ENCODE peak calls at places on chromosome 1, in five cellular contexts. E, K, H, O and B are unnamed samples.

GRCh38 chr1:3852711-3853498 is 4.1 kb downstream of the CEP104 start:
- DNase-seq in E (no peak), K (no peak), H (no peak), O (no peak), B (no peak)

GRCh38 chr1:170369000-170369399 is 163.0 kb upstream of the GORAB start:
- DNase-seq in E (no peak), K (no peak), H (no peak), O (no peak), B (no peak)

GRCh38 chr1:179217943-179218507 is 11.5 kb downstream of the ABL2 start:
- DNase-seq in E (no peak), K (no peak), H (no peak), O (no peak), B (no peak)

GRCh38 chr1:9826616-9827015 is 2.9 kb upstream of the CLSTN1 start:
- DNase-seq in E (no peak), K (no peak), H (no peak), O (no peak), B (no peak)

GRCh38 chr1:23797478-23798448 is 2.8 kb downstream of the GALE start:
- DNase-seq in E (no peak), K (no peak), H (no peak), O (no peak), B (no peak)

GRCh38 chr1:21586926-21587601 is 77.8 kb downstream of the ALPL start:
- DNase-seq in E (no peak), K (no peak), H (peak), O (no peak), B (no peak)

GRCh38 chr1:214702561-214702960 is 99.6 kb downstream of the CENPF start:
- DNase-seq in E (no peak), K (no peak), H (no peak), O (no peak), B (no peak)

GRCh38 chr1:180270767-180271639 is 40.9 kb downstream of the LHX4 start:
- DNase-seq in E (no peak), K (peak), H (peak), O (no peak), B (no peak)

GRCh38 chr1:239814306-239814881 is 277.3 kb upstream of the FMN2 start:
- DNase-seq in E (no peak), K (no peak), H (peak), O (no peak), B (peak)

GRCh38 chr1:239810071-239810481 is 281.6 kb upstream of the FMN2 start:
- DNase-seq in E (no peak), K (no peak), H (no peak), O (no peak), B (peak)

GRCh38 chr1:239812580-239812979 is 279.1 kb upstream of the FMN2 start:
- DNase-seq in E (no peak), K (no peak), H (no peak), O (no peak), B (no peak)

GRCh38 chr1:239815074-239815473 is 276.6 kb upstream of the FMN2 start:
- DNase-seq in E (no peak), K (no peak), H (no peak), O (no peak), B (no peak)

DNA sequence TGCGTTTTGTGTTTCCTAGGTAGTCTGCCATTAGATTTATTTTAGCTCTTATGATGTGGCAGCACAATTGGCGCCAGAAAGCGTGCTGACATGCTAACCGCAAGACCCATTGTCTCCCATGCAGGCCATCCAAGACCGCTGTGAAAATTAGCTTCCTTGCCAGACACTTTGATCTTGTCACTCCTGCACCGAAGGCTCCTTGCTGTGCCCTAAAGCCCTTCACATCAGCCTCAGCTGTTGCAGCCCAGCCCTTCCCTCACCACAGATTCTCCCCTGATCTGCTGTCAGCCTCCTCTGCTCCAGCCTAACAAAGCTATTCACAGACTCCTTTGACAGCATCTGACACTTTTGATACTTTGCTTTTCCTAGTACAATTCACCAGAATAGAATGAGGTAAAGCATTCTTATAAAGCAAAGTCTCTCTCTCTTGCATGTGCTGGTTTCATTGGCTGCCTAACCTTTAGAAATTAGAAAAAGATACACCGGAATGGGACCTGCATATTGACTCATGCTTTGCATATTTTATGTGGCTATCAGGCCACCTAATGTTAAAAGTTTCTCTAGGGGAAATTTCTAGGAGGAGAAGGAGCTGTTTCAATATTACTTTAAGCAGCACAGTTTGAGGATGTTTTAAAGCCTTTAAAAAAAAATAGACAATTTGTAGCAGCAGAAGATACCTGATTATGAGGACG is 280.3 kb upstream of the FMN2 start:
- DNase-seq in E (no peak), K (no peak), H (no peak), O (no peak), B (peak)
- TF ChIP-seq SUZ12 in E (no peak), K (no peak), H (no peak), O (no peak), B (no peak)

DNA sequence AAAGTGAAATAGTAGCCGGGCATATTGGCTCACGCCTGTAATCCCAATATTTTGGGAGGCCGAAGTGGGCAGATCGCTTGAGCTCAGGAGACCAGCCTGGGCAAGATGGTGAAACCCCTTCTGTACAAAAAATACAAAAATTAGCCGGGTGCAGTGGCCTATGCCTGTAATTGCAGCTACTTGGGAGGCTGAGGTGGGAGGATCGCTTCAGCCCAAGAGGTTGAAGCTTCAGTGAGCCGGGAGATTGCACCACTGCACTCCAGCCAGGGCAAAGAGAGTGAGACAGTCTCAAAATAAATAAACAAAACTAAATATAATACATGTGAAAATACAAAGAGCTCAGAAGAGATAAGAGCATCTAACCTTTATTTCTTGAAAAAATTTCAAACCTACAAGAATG is 2.3 kb upstream of the MSTO1 start:
- DNase-seq in E (no peak), K (no peak), H (no peak), O (no peak), B (no peak)
- TF ChIP-seq SUZ12 in E (no peak), K (no peak), H (no peak), O (no peak), B (no peak)

GRCh38 chr1:200304146-200304545 is 105.7 kb downstream of the ZNF281 start:
- DNase-seq in E (no peak), K (no peak), H (no peak), O (no peak), B (no peak)

GRCh38 chr1:200307755-200308066 is 102.1 kb downstream of the ZNF281 start:
- DNase-seq in E (no peak), K (no peak), H (no peak), O (no peak), B (no peak)

GRCh38 chr1:200310824-200311223 is 99.0 kb downstream of the ZNF281 start:
- DNase-seq in E (no peak), K (no peak), H (no peak), O (no peak), B (no peak)

GRCh38 chr1:200305806-200306205 is 104.0 kb downstream of the ZNF281 start:
- DNase-seq in E (peak), K (no peak), H (no peak), O (no peak), B (no peak)

DNA sequence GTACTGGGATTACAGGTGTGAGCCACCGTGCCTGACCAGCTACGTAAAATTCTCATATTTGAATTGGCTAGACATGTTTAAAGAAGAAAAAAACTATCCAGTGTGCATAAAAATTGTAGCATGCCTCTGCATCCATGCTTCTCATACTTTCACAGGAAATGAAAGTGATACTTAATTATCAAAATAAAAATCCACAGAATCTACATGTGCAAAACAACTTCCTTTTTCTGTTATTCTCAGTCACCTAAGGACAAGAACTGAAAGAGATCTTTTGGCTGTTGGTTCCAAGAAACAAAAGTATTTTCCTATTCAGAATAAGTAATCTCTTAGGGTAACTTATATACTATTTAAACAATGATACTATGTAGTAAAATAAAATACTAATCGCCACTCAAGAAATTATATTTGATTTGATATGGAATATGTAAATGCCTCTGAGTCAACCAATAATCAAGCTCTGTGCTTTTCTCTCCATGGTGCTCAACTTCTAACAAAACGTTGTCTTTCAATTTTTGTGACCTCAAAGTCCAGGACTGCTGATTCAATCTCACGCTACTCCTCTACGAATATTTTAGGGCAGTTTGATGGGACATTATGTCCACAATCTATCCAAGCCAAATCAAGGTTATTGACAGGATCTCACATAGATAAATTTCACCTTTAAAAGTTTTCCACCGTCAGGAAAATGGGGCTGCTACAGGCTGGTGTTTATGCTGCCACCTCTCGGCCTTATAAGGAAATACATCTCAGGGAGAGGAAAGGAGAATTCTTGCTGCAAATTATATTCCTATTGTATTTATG is 102.7 kb downstream of the ZNF281 start:
- DNase-seq in E (peak), K (no peak), H (peak), O (peak), B (no peak)
- TF ChIP-seq SUZ12 in E (no peak), K (no peak), H (no peak), O (no peak), B (no peak)

DNA sequence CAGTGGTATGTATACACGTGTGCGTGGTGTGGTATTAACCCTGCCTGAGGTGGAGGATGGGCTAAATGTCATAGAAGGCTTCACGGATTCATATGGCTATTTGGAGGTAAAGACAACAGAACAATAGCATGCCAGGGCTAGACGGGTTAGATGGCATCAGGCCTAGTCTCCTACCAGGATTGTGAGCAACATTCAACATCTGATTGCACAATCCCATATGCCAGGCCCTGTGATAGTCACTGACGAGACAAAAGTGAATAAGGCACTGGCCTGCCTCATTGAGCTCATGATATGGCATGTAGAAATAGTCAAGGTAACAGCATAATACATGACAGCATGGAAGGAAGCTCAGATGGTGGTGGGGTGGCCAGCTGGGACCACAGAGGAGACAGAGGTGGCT is 167.1 kb upstream of the BEND5 start:
- DNase-seq in E (no peak), K (no peak), H (no peak), O (no peak), B (no peak)
- TF ChIP-seq SUZ12 in E (no peak), K (no peak), H (no peak), O (no peak), B (no peak)

DNA sequence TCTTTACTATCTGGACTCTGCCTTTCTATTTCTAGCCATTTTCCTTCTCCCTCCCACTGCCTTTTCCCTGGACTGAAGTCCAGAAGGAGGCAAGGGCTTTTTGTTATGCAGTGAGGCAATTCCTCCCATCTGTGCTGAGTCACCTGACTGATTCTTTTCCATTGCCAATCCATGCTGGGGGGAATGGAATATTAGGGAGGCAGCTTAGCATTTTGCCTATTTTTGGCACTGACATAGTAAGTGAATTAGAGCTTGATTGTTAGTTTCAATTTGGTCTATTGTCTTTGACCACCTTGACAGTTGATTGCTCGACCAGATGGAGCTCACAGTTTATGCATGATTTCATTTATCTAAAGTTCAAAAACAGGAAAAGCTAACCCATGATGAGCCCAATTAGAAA is 1000.6 kb upstream of the PRMT6 start:
- DNase-seq in E (no peak), K (no peak), H (no peak), O (no peak), B (no peak)
- TF ChIP-seq SUZ12 in E (no peak), K (no peak), H (no peak), O (no peak), B (no peak)